ENCODE peak calls at places on chromosomes 6 and 20, in ten cellular contexts. One of them, this sample, is unnamed.

GRCh38 chr6:159981591-159982245 is 12.8 kb downstream of the IGF2R start:
- DNase-seq in iris pigment epithelial cell: peak
- DNase-seq in Panc1: no peak
- DNase-seq in naive thymus-derived CD4-positive, alpha-beta T cell: peak
- DNase-seq in stimulated activated naive CD8-positive, alpha-beta T cell treated with anti-CD3 and anti-CD28 coated beads, Interleukin-15, Interleukin-2, amounts not matched to agents 100 U/mL and 50 U/mL, for 24 hours: no peak
- DNase-seq in occipital lobe: no peak
- DNase-seq in body of pancreas: peak
- DNase-seq in nucleus accumbens: no peak
- DNase-seq in activated naive CD4-positive, alpha-beta T cell treated with Interleukin-2 at 50 U/mL for 16 hours: peak
- DNase-seq in WTC11: no peak
- DNase-seq in this sample: peak

GRCh38 chr6:44234101-44235090 is 11.0 kb downstream of the SLC29A1 start:
- DNase-seq in WTC11: peak
- DNase-seq in occipital lobe: peak
- DNase-seq in naive thymus-derived CD4-positive, alpha-beta T cell: no peak
- DNase-seq in iris pigment epithelial cell: peak
- DNase-seq in stimulated activated naive CD8-positive, alpha-beta T cell treated with anti-CD3 and anti-CD28 coated beads, Interleukin-15, Interleukin-2, amounts not matched to agents 100 U/mL and 50 U/mL, for 24 hours: peak
- DNase-seq in nucleus accumbens: peak
- DNase-seq in Panc1: no peak
- DNase-seq in activated naive CD4-positive, alpha-beta T cell treated with Interleukin-2 at 50 U/mL for 16 hours: no peak
- DNase-seq in body of pancreas: peak
- DNase-seq in this sample: peak

GRCh38 chr20:23415958-23416583 is 5.2 kb downstream of the NAPB start:
- DNase-seq in activated naive CD4-positive, alpha-beta T cell treated with Interleukin-2 at 50 U/mL for 16 hours: no peak
- DNase-seq in iris pigment epithelial cell: peak
- DNase-seq in naive thymus-derived CD4-positive, alpha-beta T cell: no peak
- DNase-seq in occipital lobe: no peak
- DNase-seq in Panc1: no peak
- DNase-seq in stimulated activated naive CD8-positive, alpha-beta T cell treated with anti-CD3 and anti-CD28 coated beads, Interleukin-15, Interleukin-2, amounts not matched to agents 100 U/mL and 50 U/mL, for 24 hours: no peak
- DNase-seq in WTC11: no peak
- DNase-seq in nucleus accumbens: no peak
- DNase-seq in body of pancreas: no peak
- DNase-seq in this sample: peak

GRCh38 chr6:15987569-15987968 is 141.3 kb upstream of the MYLIP start:
- DNase-seq in activated naive CD4-positive, alpha-beta T cell treated with Interleukin-2 at 50 U/mL for 16 hours: no peak
- DNase-seq in Panc1: no peak
- DNase-seq in body of pancreas: no peak
- DNase-seq in WTC11: no peak
- DNase-seq in occipital lobe: no peak
- DNase-seq in naive thymus-derived CD4-positive, alpha-beta T cell: no peak
- DNase-seq in nucleus accumbens: no peak
- DNase-seq in stimulated activated naive CD8-positive, alpha-beta T cell treated with anti-CD3 and anti-CD28 coated beads, Interleukin-15, Interleukin-2, amounts not matched to agents 100 U/mL and 50 U/mL, for 24 hours: no peak
- DNase-seq in iris pigment epithelial cell: peak
- DNase-seq in this sample: no peak

GRCh38 chr6:138971601-138972000 is 16.5 kb downstream of the REPS1 start:
- DNase-seq in iris pigment epithelial cell: peak
- DNase-seq in stimulated activated naive CD8-positive, alpha-beta T cell treated with anti-CD3 and anti-CD28 coated beads, Interleukin-15, Interleukin-2, amounts not matched to agents 100 U/mL and 50 U/mL, for 24 hours: no peak
- DNase-seq in naive thymus-derived CD4-positive, alpha-beta T cell: no peak
- DNase-seq in Panc1: no peak
- DNase-seq in occipital lobe: peak
- DNase-seq in WTC11: no peak
- DNase-seq in activated naive CD4-positive, alpha-beta T cell treated with Interleukin-2 at 50 U/mL for 16 hours: no peak
- DNase-seq in body of pancreas: no peak
- DNase-seq in nucleus accumbens: peak
- DNase-seq in this sample: peak

GRCh38 chr6:113821445-113821844 is 35.7 kb upstream of the MARCKS start:
- DNase-seq in activated naive CD4-positive, alpha-beta T cell treated with Interleukin-2 at 50 U/mL for 16 hours: no peak
- DNase-seq in occipital lobe: no peak
- DNase-seq in Panc1: no peak
- DNase-seq in naive thymus-derived CD4-positive, alpha-beta T cell: no peak
- DNase-seq in nucleus accumbens: no peak
- DNase-seq in iris pigment epithelial cell: no peak
- DNase-seq in WTC11: no peak
- DNase-seq in body of pancreas: no peak
- DNase-seq in stimulated activated naive CD8-positive, alpha-beta T cell treated with anti-CD3 and anti-CD28 coated beads, Interleukin-15, Interleukin-2, amounts not matched to agents 100 U/mL and 50 U/mL, for 24 hours: no peak
- DNase-seq in this sample: no peak

GRCh38 chr6:797479-798077 is 104.6 kb upstream of the EXOC2 start:
- DNase-seq in body of pancreas: peak
- DNase-seq in naive thymus-derived CD4-positive, alpha-beta T cell: peak
- DNase-seq in nucleus accumbens: no peak
- DNase-seq in activated naive CD4-positive, alpha-beta T cell treated with Interleukin-2 at 50 U/mL for 16 hours: peak
- DNase-seq in WTC11: peak
- DNase-seq in iris pigment epithelial cell: peak
- DNase-seq in stimulated activated naive CD8-positive, alpha-beta T cell treated with anti-CD3 and anti-CD28 coated beads, Interleukin-15, Interleukin-2, amounts not matched to agents 100 U/mL and 50 U/mL, for 24 hours: peak
- DNase-seq in occipital lobe: no peak
- DNase-seq in Panc1: peak
- DNase-seq in this sample: peak

GRCh38 chr20:38870733-38871559 is 55.3 kb upstream of the FAM83D start:
- DNase-seq in occipital lobe: no peak
- DNase-seq in naive thymus-derived CD4-positive, alpha-beta T cell: no peak
- DNase-seq in Panc1: no peak
- DNase-seq in body of pancreas: no peak
- DNase-seq in iris pigment epithelial cell: no peak
- DNase-seq in stimulated activated naive CD8-positive, alpha-beta T cell treated with anti-CD3 and anti-CD28 coated beads, Interleukin-15, Interleukin-2, amounts not matched to agents 100 U/mL and 50 U/mL, for 24 hours: peak
- DNase-seq in WTC11: no peak
- DNase-seq in activated naive CD4-positive, alpha-beta T cell treated with Interleukin-2 at 50 U/mL for 16 hours: peak
- DNase-seq in nucleus accumbens: no peak
- DNase-seq in this sample: peak

GRCh38 chr20:10376271-10377075 is 57.5 kb downstream of the MKKS start:
- DNase-seq in body of pancreas: no peak
- DNase-seq in WTC11: no peak
- DNase-seq in activated naive CD4-positive, alpha-beta T cell treated with Interleukin-2 at 50 U/mL for 16 hours: no peak
- DNase-seq in Panc1: no peak
- DNase-seq in stimulated activated naive CD8-positive, alpha-beta T cell treated with anti-CD3 and anti-CD28 coated beads, Interleukin-15, Interleukin-2, amounts not matched to agents 100 U/mL and 50 U/mL, for 24 hours: no peak
- DNase-seq in nucleus accumbens: no peak
- DNase-seq in iris pigment epithelial cell: peak
- DNase-seq in occipital lobe: no peak
- DNase-seq in naive thymus-derived CD4-positive, alpha-beta T cell: no peak
- DNase-seq in this sample: peak

GRCh38 chr6:87124074-87124473 is 29.2 kb upstream of the CGA start:
- DNase-seq in WTC11: no peak
- DNase-seq in Panc1: no peak
- DNase-seq in iris pigment epithelial cell: no peak
- DNase-seq in activated naive CD4-positive, alpha-beta T cell treated with Interleukin-2 at 50 U/mL for 16 hours: no peak
- DNase-seq in body of pancreas: no peak
- DNase-seq in stimulated activated naive CD8-positive, alpha-beta T cell treated with anti-CD3 and anti-CD28 coated beads, Interleukin-15, Interleukin-2, amounts not matched to agents 100 U/mL and 50 U/mL, for 24 hours: no peak
- DNase-seq in nucleus accumbens: no peak
- DNase-seq in naive thymus-derived CD4-positive, alpha-beta T cell: no peak
- DNase-seq in occipital lobe: no peak
- DNase-seq in this sample: no peak

GRCh38 chr6:17233531-17233930 is 47.6 kb upstream of the RBM24 start:
- DNase-seq in naive thymus-derived CD4-positive, alpha-beta T cell: no peak
- DNase-seq in stimulated activated naive CD8-positive, alpha-beta T cell treated with anti-CD3 and anti-CD28 coated beads, Interleukin-15, Interleukin-2, amounts not matched to agents 100 U/mL and 50 U/mL, for 24 hours: no peak
- DNase-seq in nucleus accumbens: no peak
- DNase-seq in WTC11: no peak
- DNase-seq in iris pigment epithelial cell: peak
- DNase-seq in activated naive CD4-positive, alpha-beta T cell treated with Interleukin-2 at 50 U/mL for 16 hours: no peak
- DNase-seq in occipital lobe: no peak
- DNase-seq in body of pancreas: no peak
- DNase-seq in Panc1: no peak
- DNase-seq in this sample: peak

GRCh38 chr6:40409143-40409542 is 178.0 kb downstream of the LRFN2 start:
- DNase-seq in activated naive CD4-positive, alpha-beta T cell treated with Interleukin-2 at 50 U/mL for 16 hours: no peak
- DNase-seq in stimulated activated naive CD8-positive, alpha-beta T cell treated with anti-CD3 and anti-CD28 coated beads, Interleukin-15, Interleukin-2, amounts not matched to agents 100 U/mL and 50 U/mL, for 24 hours: no peak
- DNase-seq in body of pancreas: no peak
- DNase-seq in nucleus accumbens: no peak
- DNase-seq in iris pigment epithelial cell: no peak
- DNase-seq in WTC11: no peak
- DNase-seq in Panc1: no peak
- DNase-seq in occipital lobe: no peak
- DNase-seq in naive thymus-derived CD4-positive, alpha-beta T cell: no peak
- DNase-seq in this sample: no peak

GRCh38 chr6:145820000-145820399 is 5.4 kb upstream of the FBXO30 start:
- DNase-seq in Panc1: no peak
- DNase-seq in occipital lobe: no peak
- DNase-seq in activated naive CD4-positive, alpha-beta T cell treated with Interleukin-2 at 50 U/mL for 16 hours: no peak
- DNase-seq in iris pigment epithelial cell: no peak
- DNase-seq in body of pancreas: no peak
- DNase-seq in WTC11: no peak
- DNase-seq in stimulated activated naive CD8-positive, alpha-beta T cell treated with anti-CD3 and anti-CD28 coated beads, Interleukin-15, Interleukin-2, amounts not matched to agents 100 U/mL and 50 U/mL, for 24 hours: no peak
- DNase-seq in naive thymus-derived CD4-positive, alpha-beta T cell: no peak
- DNase-seq in nucleus accumbens: no peak
- DNase-seq in this sample: no peak